ENCODE peak calls at places on chromosomes 1 and 21, in four cellular contexts. Q, K, J and W are unnamed samples.

GRCh38 chr1:203478986-203479385 is 3.4 kb downstream of the PRELP start:
- DNase-seq in Q (no peak), K (no peak), J (peak; percentile 74), W (peak; percentile 10)

GRCh38 chr1:166479052-166479631 is 312.3 kb upstream of the FAM78B start:
- DNase-seq in Q (peak; percentile 84), K (peak; percentile 49), J (peak; percentile 50), W (peak; percentile 34)

GRCh38 chr1:193069748-193070394 is 10.5 kb downstream of the RO60 start:
- DNase-seq in Q (no peak), K (peak; percentile 46), J (peak; percentile 75), W (peak; percentile 43)

GRCh38 chr1:152495066-152495675 is 15.4 kb upstream of the LCE5A start:
- DNase-seq in Q (peak; percentile 80), K (no peak), J (peak; percentile 7), W (no peak)

GRCh38 chr1:181592261-181592859 is 109.0 kb downstream of the CACNA1E start:
- DNase-seq in Q (no peak), K (peak; percentile 20), J (peak; percentile 18), W (no peak)

GRCh38 chr1:99264201-99265021 is at the start of gene PLPPR4:
- DNase-seq in Q (peak; percentile 26), K (peak; percentile 81), J (peak; percentile 76), W (peak; percentile 56)

GRCh38 chr1:244054924-244055263 is 3.8 kb downstream of the ZBTB18 start:
- DNase-seq in Q (no peak), K (no peak), J (no peak), W (no peak)

GRCh38 chr21:14086553-14086952 is 124.2 kb downstream of the LIPI start:
- DNase-seq in Q (no peak), K (no peak), J (no peak), W (no peak)

GRCh38 chr1:234752927-234753326 is 142.9 kb upstream of the IRF2BP2 start:
- DNase-seq in Q (no peak), K (no peak), J (no peak), W (no peak)

GRCh38 chr1:24702511-24703293 is 42.5 kb upstream of the CLIC4 start:
- DNase-seq in Q (peak; percentile 99), K (peak; percentile 65), J (no peak), W (peak; percentile 30)

DNA sequence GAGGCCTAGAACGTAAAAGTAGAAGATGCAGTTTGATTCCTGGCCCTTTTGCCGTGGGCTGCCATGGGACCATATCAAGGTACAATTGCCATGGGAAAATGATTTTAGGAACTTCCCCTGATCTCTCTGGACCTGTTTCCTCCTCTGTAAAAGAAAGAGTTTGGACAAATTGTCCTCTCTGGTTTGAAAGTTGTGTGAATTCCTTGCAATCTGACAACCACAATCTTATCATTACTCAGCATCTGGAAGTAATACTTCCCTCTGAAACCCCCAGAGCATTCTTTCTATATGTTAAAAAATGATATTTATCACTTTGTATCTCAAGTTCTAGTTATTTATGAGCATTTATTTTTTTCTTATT is 181.0 kb downstream of the DYRK1A start:
- DNase-seq in Q (no peak), K (no peak), J (no peak), W (no peak)
- H3K23ac ChIP-seq in Q (no peak overlapping the region), K (no peak overlapping the region), J (no peak overlapping the region), W (no peak overlapping the region)

GRCh38 chr1:164704954-164705353 is 146.0 kb downstream of the PBX1 start:
- DNase-seq in Q (no peak), K (no peak), J (peak; percentile 65), W (no peak)

GRCh38 chr1:164708596-164708995 is 149.6 kb downstream of the PBX1 start:
- DNase-seq in Q (no peak), K (no peak), J (no peak), W (no peak)

GRCh38 chr1:164707868-164708331 is 148.9 kb downstream of the PBX1 start:
- DNase-seq in Q (peak; percentile 60), K (no peak), J (peak; percentile 58), W (peak; percentile 77)

GRCh38 chr1:164709108-164709507 is 150.1 kb downstream of the PBX1 start:
- DNase-seq in Q (peak; percentile 17), K (no peak), J (no peak), W (peak; percentile 67)

DNA sequence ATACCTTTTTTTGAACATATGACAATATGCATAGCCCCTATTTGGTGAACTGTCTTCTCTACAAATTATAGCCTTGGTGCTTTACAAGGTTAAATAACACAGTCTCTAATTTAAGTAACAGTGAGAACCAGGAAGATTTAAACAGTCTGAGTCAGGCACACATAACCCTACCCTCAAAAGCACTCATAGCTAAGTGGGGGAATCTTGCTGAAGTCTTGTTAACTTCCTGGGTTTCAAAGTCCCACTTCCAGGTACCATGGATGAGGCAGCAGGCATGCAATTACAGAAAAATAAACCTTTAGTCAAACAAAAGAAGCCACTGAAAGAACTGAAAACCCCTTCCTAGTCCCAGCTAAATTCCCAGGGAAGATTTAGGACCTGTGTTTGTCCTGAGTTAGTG is 147.6 kb downstream of the PBX1 start:
- DNase-seq in Q (no peak), K (no peak), J (no peak), W (peak; percentile 38)
- H3K23ac ChIP-seq in Q (no peak overlapping the region), K (no peak overlapping the region), J (no peak overlapping the region), W (no peak overlapping the region)

DNA sequence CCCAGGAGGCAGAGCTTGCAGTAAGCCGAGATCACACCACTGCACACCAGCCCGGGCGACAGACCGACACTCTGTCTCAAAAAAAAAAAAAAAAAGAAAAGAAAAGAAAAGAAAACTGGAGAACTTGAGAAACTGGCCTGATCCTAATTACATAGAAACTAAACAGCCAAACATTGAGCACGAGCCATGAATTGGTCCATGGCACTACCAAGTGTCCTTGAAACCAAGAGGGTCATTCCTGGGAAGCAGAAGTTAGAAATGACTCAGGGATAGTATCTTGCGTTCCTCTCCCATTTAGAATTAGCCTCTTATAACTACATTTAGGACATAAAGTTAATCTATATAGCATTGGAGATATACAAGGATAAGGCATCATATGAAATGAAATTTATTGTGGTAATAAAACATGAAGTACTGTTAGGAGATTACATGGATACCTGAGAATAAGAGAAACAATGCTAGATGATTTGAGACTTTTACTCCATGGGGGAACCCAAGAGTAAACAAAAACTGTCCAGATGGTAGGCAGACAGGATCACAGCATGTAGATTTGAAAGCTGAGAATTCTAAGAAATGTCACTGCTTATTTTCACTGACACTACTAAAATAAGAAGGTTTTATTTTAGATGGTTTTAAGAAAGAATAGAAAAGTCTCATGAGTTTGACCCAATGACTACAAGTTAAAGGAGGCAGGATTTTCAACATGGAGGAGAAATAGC is 39.5 kb upstream of the CPLANE2 start:
- DNase-seq in Q (no peak), K (no peak), J (no peak), W (no peak)
- H3K23ac ChIP-seq in Q (no peak overlapping the region), K (no peak overlapping the region), J (no peak overlapping the region), W (no peak overlapping the region)

GRCh38 chr1:26360807-26361604 is 7.1 kb upstream of the CRYBG2 start:
- DNase-seq in Q (no peak), K (no peak), J (no peak), W (no peak)
- H3K23ac ChIP-seq in Q (no peak overlapping the region), K (no peak overlapping the region), J (no peak overlapping the region), W (no peak overlapping the region)

GRCh38 chr21:42616366-42617340 is 36.8 kb upstream of the PDE9A start:
- DNase-seq in Q (no peak), K (no peak), J (peak; percentile 11), W (no peak)

GRCh38 chr21:42614391-42614790 is 39.0 kb upstream of the PDE9A start:
- DNase-seq in Q (no peak), K (no peak), J (no peak), W (no peak)

GRCh38 chr21:42614811-42615342 is 38.5 kb upstream of the PDE9A start:
- DNase-seq in Q (peak; percentile 94), K (no peak), J (peak; percentile 75), W (peak; percentile 11)

GRCh38 chr21:42617476-42617875 is 35.9 kb upstream of the PDE9A start:
- DNase-seq in Q (no peak), K (no peak), J (no peak), W (no peak)

GRCh38 chr21:42615924-42616323 is 37.5 kb upstream of the PDE9A start:
- DNase-seq in Q (no peak), K (no peak), J (no peak), W (no peak)
- H3K23ac ChIP-seq in Q (peak overlapping the region; percentile 69), K (no peak overlapping the region), J (no peak overlapping the region), W (no peak overlapping the region)

GRCh38 chr1:224494343-224494742 is 59.7 kb upstream of the WDR26 start:
- DNase-seq in Q (no peak), K (no peak), J (no peak), W (no peak)
- H3K23ac ChIP-seq in Q (no peak overlapping the region), K (no peak overlapping the region), J (no peak overlapping the region), W (no peak overlapping the region)